ENCODE peak calls at places on chromosomes 16 and 17, in five cellular contexts. N is HepG2, C is SK-N-SH, Q is H1, Z is HCT116. M is an unnamed sample.
A peak's percentile ranks its signal among the peaks of the same experiment; 100 is the strongest.

GRCh38 chr16:75238132-75238852 is 13.1 kb downstream of the BCAR1 start:
- DNase-seq in N (peak; percentile 89), C (peak; percentile 71), Q (no peak), Z (no peak), M (no peak)

GRCh38 chr17:82013772-82014321 is 8.8 kb downstream of the CENPX start:
- DNase-seq in N (peak; percentile 79), C (no peak), Q (no peak), Z (no peak), M (no peak)

GRCh38 chr16:14187517-14188338 is 116.6 kb downstream of the MRTFB start:
- DNase-seq in N (no peak), C (no peak), Q (no peak), Z (no peak), M (no peak)

GRCh38 chr16:58043571-58044155 is 18.1 kb downstream of the MMP15 start:
- DNase-seq in N (no peak), C (peak; percentile 29), Q (no peak), Z (no peak), M (peak; percentile 24)

GRCh38 chr17:1104222-1104621 is 75.6 kb downstream of the ABR start:
- DNase-seq in N (no peak), C (peak; percentile 60), Q (no peak), Z (no peak), M (no peak)

GRCh38 chr16:3879258-3879886 is 1.1 kb downstream of the CREBBP start:
- DNase-seq in N (no peak), C (peak; percentile 54), Q (no peak), Z (no peak), M (no peak)

GRCh38 chr16:14345512-14346115 is 274.5 kb downstream of the MRTFB start:
- DNase-seq in N (peak; percentile 74), C (no peak), Q (no peak), Z (no peak), M (no peak)

GRCh38 chr16:55487048-55487803 is 8.2 kb downstream of the MMP2 start:
- DNase-seq in N (no peak), C (no peak), Q (no peak), Z (no peak), M (no peak)

GRCh38 chr17:77618731-77619130 is 339.8 kb upstream of the TNRC6C start:
- DNase-seq in N (no peak), C (no peak), Q (no peak), Z (no peak), M (no peak)

GRCh38 chr17:79619636-79620206 is 8.9 kb upstream of the RBFOX3 start:
- DNase-seq in N (no peak), C (peak; percentile 29), Q (no peak), Z (no peak), M (no peak)

GRCh38 chr16:2372684-2373083 is 32.2 kb upstream of the ABCA3 start:
- DNase-seq in N (no peak), C (no peak), Q (no peak), Z (no peak), M (no peak)

GRCh38 chr17:73135774-73136173 is 29.0 kb upstream of the SSTR2 start:
- DNase-seq in N (no peak), C (no peak), Q (no peak), Z (no peak), M (no peak)

GRCh38 chr16:57756424-57757325 is 21.1 kb downstream of the KATNB1 start:
- DNase-seq in N (no peak), C (no peak), Q (no peak), Z (no peak), M (no peak)

GRCh38 chr17:51351090-51351489 is 90.7 kb downstream of the UTP18 start:
- DNase-seq in N (no peak), C (no peak), Q (no peak), Z (no peak), M (no peak)

GRCh38 chr17:2222301-2222700 is 81.3 kb downstream of the SMG6 start:
- DNase-seq in N (no peak), C (no peak), Q (no peak), Z (no peak), M (no peak)

GRCh38 chr17:17963694-17964436 is 8.3 kb downstream of the TOM1L2 start:
- DNase-seq in N (no peak), C (no peak), Q (no peak), Z (no peak), M (peak; percentile 35)

GRCh38 chr16:71383054-71383773 is 24.7 kb downstream of the CALB2 start:
- DNase-seq in N (no peak), C (no peak), Q (no peak), Z (no peak), M (no peak)

GRCh38 chr17:16428098-16428882 is 12.9 kb downstream of the TRPV2 start:
- DNase-seq in N (peak; percentile 64), C (peak; percentile 86), Q (no peak), Z (no peak), M (no peak)

GRCh38 chr17:4162775-4163498 is 19.9 kb downstream of the CYB5D2 start:
- DNase-seq in N (no peak), C (no peak), Q (no peak), Z (no peak), M (no peak)

GRCh38 chr17:4162366-4162765 is 19.4 kb downstream of the CYB5D2 start:
- DNase-seq in N (no peak), C (no peak), Q (no peak), Z (no peak), M (no peak)

GRCh38 chr17:4161560-4162221 is 18.7 kb downstream of the CYB5D2 start:
- DNase-seq in N (no peak), C (peak; percentile 66), Q (no peak), Z (no peak), M (peak; percentile 67)

GRCh38 chr17:4165301-4166010 is 22.5 kb downstream of the CYB5D2 start:
- DNase-seq in N (no peak), C (no peak), Q (no peak), Z (no peak), M (no peak)

DNA sequence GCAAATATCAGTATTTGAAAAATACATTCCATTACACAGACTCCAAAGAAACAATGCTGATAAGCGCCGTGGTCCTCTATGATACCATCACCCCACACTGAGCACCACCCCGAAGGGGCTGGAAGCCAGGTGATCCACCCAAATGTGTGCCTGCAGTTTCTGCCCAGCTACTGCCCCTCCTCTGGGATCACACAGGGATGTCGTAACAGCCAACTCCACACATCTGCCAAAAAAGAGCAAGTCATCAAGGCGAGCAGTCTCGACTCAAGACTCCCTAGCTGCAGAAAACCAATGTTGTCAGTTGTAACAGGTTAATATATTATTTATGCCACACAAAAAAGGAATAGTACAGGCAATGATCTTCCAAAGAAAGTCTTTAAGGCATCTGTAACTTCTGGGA is 21.0 kb downstream of the CYB5D2 start:
- DNase-seq in N (no peak), C (no peak), Q (no peak), Z (no peak), M (no peak)
- TF ChIP-seq JUND in N (no peak), C (no peak), Q (no peak), Z (no peak), M (no peak)

GRCh38 chr17:63445571-63446217 is 412 bp downstream of the CYB561 start:
- DNase-seq in N (no peak), C (peak; percentile 94), Q (no peak), Z (peak; percentile 58), M (peak; percentile 83)

GRCh38 chr17:63447688-63448005 is 1.5 kb upstream of the CYB561 start:
- DNase-seq in N (no peak), C (peak; percentile 50), Q (no peak), Z (no peak), M (peak; percentile 72)

GRCh38 chr17:63446218-63446980 is at the start of gene CYB561:
- DNase-seq in N (no peak), C (peak; percentile 97), Q (no peak), Z (peak; percentile 46), M (peak; percentile 97)

GRCh38 chr17:63448655-63449054 is 2.5 kb upstream of the CYB561 start:
- DNase-seq in N (no peak), C (no peak), Q (no peak), Z (no peak), M (no peak)

DNA sequence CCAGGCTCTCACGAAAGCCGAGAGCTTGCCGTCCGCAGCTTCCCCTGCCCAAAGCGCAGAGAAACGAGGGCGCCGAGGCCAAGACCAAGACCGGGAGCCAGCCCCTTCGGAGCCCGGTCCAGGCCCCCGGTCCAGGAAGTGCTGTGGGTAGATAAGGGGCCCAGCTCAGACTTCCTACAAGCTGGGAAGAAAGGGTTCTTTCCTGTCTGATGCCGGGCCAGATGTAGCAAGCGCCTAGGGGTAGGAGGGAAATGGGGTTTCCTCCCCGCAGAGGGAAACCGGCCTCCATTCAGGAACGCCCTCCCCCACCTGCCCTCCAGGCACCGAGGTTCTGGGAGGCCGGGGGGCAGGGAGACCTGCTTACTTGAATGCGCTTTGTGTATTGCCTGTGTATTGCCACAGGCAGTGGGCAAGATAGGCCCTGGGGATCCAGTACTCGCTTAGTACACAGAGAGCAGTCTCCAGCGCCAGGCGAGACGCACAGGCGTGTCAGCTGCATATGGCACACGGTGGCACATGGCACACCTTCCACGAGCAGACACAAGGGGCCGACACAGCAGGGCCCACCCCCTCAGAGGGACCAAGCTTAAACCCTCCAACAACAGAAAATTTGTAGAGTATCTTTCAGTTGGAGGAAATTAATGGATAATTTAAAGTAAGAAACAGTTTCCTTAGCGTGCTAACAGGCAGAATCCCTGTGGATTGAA is 1.0 kb upstream of the CYB561 start:
- DNase-seq in N (no peak), C (peak; percentile 71), Q (no peak), Z (no peak), M (peak; percentile 80)
- TF ChIP-seq JUND in N (no peak), C (no peak), Q (no peak), Z (no peak), M (no peak)

DNA sequence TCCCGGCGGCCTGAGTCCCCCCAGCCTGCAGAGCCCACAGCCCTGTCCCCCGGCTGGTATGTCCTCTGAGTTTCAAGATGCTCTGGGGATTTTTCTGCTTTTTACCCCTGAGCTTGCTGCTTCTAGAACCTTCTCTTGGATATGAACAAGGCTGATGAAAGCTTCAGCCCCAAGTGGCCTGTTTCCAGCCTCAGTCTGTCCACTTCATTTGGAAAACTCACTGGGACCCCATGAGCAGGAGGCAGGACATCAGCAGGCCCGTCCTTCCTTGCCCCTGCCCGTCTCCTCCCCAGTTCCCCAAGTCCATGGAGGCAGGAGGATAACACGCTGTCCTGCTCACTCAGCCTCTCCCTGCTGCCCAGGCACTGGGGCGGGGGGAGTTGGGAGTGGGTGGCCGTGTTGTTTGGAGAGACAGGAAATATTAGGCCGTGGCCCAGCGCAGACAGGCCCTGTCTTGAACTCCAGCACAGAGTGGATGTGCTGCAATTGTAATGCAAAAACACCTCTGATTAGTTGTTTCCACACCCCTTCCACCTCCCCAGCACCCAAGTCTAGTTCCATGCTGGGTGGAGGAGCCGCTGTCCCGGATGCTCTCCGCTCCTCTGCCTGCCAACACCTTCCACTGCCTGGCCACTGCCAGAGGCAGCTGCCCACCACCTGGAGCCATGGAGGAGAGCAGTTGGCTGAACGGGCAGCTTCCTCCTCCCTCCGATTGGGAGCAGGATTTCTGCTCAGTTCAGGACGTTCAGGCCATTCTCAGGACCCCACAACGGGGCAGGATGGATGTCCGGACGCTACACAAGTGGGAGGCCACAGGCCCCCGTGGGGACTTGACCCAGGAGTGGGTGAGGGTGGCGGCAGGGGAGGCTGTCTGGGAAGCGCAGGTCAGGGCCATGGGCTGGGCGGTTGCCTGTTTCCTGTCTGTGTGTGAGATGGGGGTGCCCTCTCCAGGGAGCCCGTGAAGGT is 216.9 kb upstream of the GSE1 start:
- DNase-seq in N (no peak), C (peak; percentile 75), Q (no peak), Z (no peak), M (no peak)
- TF ChIP-seq JUND in N (no peak), C (no peak), Q (no peak), Z (no peak), M (no peak)

DNA sequence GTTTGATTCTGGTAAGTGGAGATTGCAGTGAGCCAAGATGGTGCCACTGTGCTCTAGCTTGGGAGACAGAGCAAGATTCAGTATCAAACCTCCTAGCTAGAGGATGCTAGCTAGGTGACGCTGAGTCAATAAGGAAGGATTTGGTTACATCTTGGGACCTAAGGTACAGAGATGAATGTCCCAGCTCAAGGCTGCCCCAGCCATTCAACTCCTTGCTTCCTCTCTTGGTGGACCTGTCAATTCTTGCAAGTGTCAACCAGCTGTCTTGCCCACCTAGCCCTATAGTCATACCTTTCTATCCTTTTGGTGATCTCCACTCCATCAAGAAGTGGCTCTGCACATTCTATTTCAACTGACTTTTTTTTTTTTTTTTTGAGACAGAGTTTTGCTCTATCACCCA is 1.4 kb upstream of the MILR1 start:
- DNase-seq in N (no peak), C (no peak), Q (no peak), Z (no peak), M (no peak)
- TF ChIP-seq JUND in N (no peak), C (no peak), Q (no peak), Z (no peak), M (no peak)